ENCODE peak calls at places on chromosome 11, in nine cellular contexts. E is MCF 10A, U is neural progenitor cell, J is stomach, S is ovary, H is astrocyte of the spinal cord, C is tibial artery, R is heart left ventricle, N is A673. V is an unnamed sample.

GRCh38 chr11:12232160-12232559 is 121.8 kb downstream of the MICAL2 start:
- DNase-seq in S (no peak), N (no peak), H (no peak), J (no peak), R (no peak), C (no peak), E (no peak), U (no peak), V (no peak)

GRCh38 chr11:105144887-105145286 is 5.3 kb upstream of the CARD18 start:
- DNase-seq in H (peak; percentile 76), J (no peak), N (peak; percentile 75), U (no peak), C (no peak), R (no peak), E (peak; percentile 36), S (no peak), V (no peak)

GRCh38 chr11:44627911-44628729 is 62.7 kb downstream of the CD82 start:
- DNase-seq in C (peak; percentile 75), N (no peak), S (peak; percentile 35), R (peak; percentile 84), J (peak; percentile 57), E (peak; percentile 56), H (peak; percentile 39), U (no peak), V (peak; percentile 91)

GRCh38 chr11:60777572-60777971 is 7.6 kb upstream of the MS4A10 start:
- DNase-seq in J (no peak), S (no peak), E (peak; percentile 78), N (peak; percentile 51), R (peak; percentile 44), C (no peak), U (no peak), H (peak; percentile 59), V (no peak)

GRCh38 chr11:44562836-44563460 is 2.5 kb upstream of the CD82 start:
- DNase-seq in R (no peak), N (no peak), H (no peak), U (no peak), C (no peak), J (no peak), E (no peak), S (no peak), V (no peak)

GRCh38 chr11:13335319-13335718 is 57.7 kb downstream of the BMAL1 start:
- DNase-seq in C (peak; percentile 72), S (peak; percentile 47), J (peak; percentile 71), N (peak; percentile 75), H (peak; percentile 62), R (peak; percentile 57), U (peak; percentile 72), E (peak; percentile 88), V (peak; percentile 91)

GRCh38 chr11:117822522-117823033 is 2.0 kb downstream of the FXYD2 start:
- DNase-seq in U (no peak), N (no peak), H (no peak), C (no peak), S (no peak), R (peak; percentile 16), J (no peak), E (no peak), V (peak; percentile 68)

GRCh38 chr11:129386795-129387390 is 11.2 kb downstream of the BARX2 start:
- DNase-seq in H (no peak), E (no peak), C (no peak), N (peak; percentile 95), J (no peak), U (no peak), R (no peak), S (no peak), V (no peak)

GRCh38 chr11:68962527-68963250 is 18.1 kb downstream of the MRGPRD start:
- DNase-seq in E (no peak), S (no peak), H (peak; percentile 19), R (no peak), N (peak; percentile 67), U (no peak), J (no peak), C (no peak), V (no peak)
- TF ChIP-seq CTCF in E (no peak), S (no peak), H (no peak), R (no peak), N (peak; percentile 39), U (no peak), J (no peak), C (peak; percentile 46), V (no peak)

DNA sequence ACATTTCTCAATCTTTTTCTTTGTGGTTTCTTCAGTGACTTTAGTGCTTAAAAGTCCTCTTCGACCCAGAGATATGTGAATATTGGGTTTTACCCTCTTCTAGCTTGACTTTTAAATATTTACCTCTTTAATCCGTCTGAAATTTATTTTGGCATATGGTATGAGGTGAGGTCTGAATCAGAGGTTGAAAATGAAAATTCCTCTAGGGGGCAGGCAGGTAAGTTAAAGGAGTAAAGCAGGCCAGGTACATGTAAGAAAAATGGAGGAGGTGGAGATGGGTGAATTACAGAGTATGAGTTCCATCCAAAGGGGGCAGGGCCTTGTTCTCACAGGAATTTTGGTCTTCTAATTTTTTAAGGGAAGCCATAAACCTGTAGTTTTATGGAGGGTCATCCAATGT is 263.8 kb upstream of the NARS2 start:
- DNase-seq in J (no peak), N (no peak), R (no peak), E (peak; percentile 43), S (no peak), C (no peak), H (no peak), U (no peak), V (no peak)
- TF ChIP-seq CTCF in J (no peak), N (no peak), R (no peak), E (no peak), S (no peak), C (no peak), H (no peak), U (no peak), V (no peak)

GRCh38 chr11:1448882-1449281 is 37.7 kb downstream of the MOB2 start:
- DNase-seq in E (no peak), J (no peak), S (no peak), U (no peak), H (no peak), C (no peak), N (no peak), R (no peak), V (no peak)

GRCh38 chr11:1449516-1450270 is 36.9 kb downstream of the MOB2 start:
- DNase-seq in C (no peak), J (no peak), N (no peak), R (no peak), H (no peak), U (peak; percentile 65), E (no peak), S (no peak), V (no peak)

GRCh38 chr11:1446623-1447022 is 40.0 kb downstream of the MOB2 start:
- DNase-seq in J (no peak), E (no peak), N (no peak), H (no peak), C (no peak), S (no peak), R (no peak), U (no peak), V (no peak)

GRCh38 chr11:1450344-1450875 is 36.2 kb downstream of the MOB2 start:
- DNase-seq in E (no peak), C (no peak), J (no peak), H (no peak), N (no peak), S (no peak), U (no peak), R (no peak), V (no peak)

DNA sequence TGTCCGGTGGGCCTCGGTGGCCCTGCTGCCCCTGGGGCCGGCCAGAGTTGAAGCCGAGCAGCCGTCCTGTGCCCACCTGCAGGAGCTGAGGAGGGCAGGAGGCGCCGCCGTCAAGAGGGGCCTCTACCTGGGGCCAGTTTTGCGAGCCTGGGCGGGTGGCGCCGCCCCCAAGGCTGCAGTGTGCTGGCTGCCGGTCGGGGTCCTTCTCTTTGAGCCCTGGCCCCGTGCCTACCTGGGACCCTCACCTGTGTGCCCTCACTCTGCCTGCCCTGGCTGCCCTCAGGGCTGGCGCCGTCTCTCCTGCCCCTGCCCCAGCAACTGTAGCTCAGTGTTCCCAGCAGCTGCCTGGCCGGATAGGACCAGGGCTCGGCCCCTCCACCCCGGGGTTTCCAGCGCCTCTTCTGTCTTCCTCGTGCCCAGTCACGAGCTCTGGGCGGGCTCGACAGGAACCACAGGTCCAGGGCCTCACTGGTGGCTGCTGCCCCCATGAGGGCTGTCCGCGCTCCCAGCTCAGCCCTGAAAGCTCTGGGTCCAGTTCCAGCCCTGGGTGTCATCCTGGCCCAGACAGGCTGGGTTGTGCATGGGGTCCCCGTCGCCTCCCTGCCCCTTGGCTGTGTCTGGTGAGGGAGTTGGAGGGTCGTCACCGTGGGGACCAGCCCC is 38.3 kb downstream of the MOB2 start:
- DNase-seq in R (no peak), H (no peak), N (no peak), C (no peak), U (no peak), S (no peak), E (no peak), J (no peak), V (no peak)
- TF ChIP-seq CTCF in R (no peak), H (no peak), N (no peak), C (no peak), U (no peak), S (no peak), E (no peak), J (no peak), V (no peak)

GRCh38 chr11:112277029-112277428 is 16.4 kb upstream of the PLET1 start:
- DNase-seq in N (no peak), C (no peak), U (no peak), H (no peak), J (no peak), E (no peak), S (no peak), R (no peak), V (no peak)

GRCh38 chr11:112271242-112271641 is 10.6 kb upstream of the PLET1 start:
- DNase-seq in R (no peak), C (no peak), E (no peak), S (no peak), U (no peak), J (no peak), H (no peak), N (no peak), V (no peak)

GRCh38 chr11:112273066-112273465 is 12.4 kb upstream of the PLET1 start:
- DNase-seq in U (no peak), J (no peak), S (no peak), H (no peak), R (no peak), E (no peak), N (peak; percentile 17), C (no peak), V (no peak)

GRCh38 chr11:112270551-112271180 is 10.0 kb upstream of the PLET1 start:
- DNase-seq in N (no peak), S (no peak), U (no peak), E (peak; percentile 26), C (no peak), H (no peak), J (no peak), R (no peak), V (no peak)

GRCh38 chr11:112274007-112274783 is 13.5 kb upstream of the PLET1 start:
- DNase-seq in E (no peak), N (no peak), J (no peak), S (no peak), U (no peak), R (no peak), C (no peak), H (no peak), V (no peak)
- TF ChIP-seq CTCF in E (no peak), N (no peak), J (no peak), S (no peak), U (no peak), R (no peak), C (no peak), H (no peak), V (no peak)

GRCh38 chr11:58905141-58905715 is 34.1 kb upstream of the GLYATL1 start:
- DNase-seq in S (no peak), H (peak; percentile 72), C (peak; percentile 31), N (peak; percentile 49), R (peak; percentile 22), U (peak; percentile 81), E (peak; percentile 48), J (no peak), V (no peak)
- TF ChIP-seq CTCF in S (no peak), H (peak; percentile 33), C (no peak), N (no peak), R (no peak), U (no peak), E (no peak), J (no peak), V (no peak)

V was measured in lower leg skin.